ENCODE peak calls at places on chromosomes 16 and 17, in six cellular contexts. O, T, X, N, I and U are unnamed samples.

GRCh38 chr17:80364091-80364691 is 50.8 kb upstream of the ENDOV start:
- DNase-seq in X (no peak), O (no peak), N (no peak), I (no peak), T (no peak), U (peak; percentile 60)

GRCh38 chr16:12729448-12729847 is 74.2 kb downstream of the CPPED1 start:
- DNase-seq in O (no peak), X (peak; percentile 72), I (no peak), N (no peak), T (no peak), U (no peak)

GRCh38 chr16:102060-102855 is 24.2 kb downstream of the MPG start:
- DNase-seq in T (no peak), O (no peak), N (no peak), X (peak; percentile 65), I (no peak), U (peak; percentile 64)

GRCh38 chr16:7324306-7324705 is 8.3 kb upstream of the RBFOX1 start:
- DNase-seq in I (no peak), T (no peak), O (no peak), N (no peak), X (no peak), U (no peak)

GRCh38 chr17:79927688-79928501 is 88.7 kb upstream of the CBX4 start:
- DNase-seq in T (no peak), I (no peak), X (no peak), O (no peak), N (no peak), U (no peak)

GRCh38 chr16:10240854-10241613 is 58.8 kb upstream of the GRIN2A start:
- DNase-seq in T (no peak), O (peak; percentile 20), X (peak; percentile 27), N (no peak), I (no peak), U (no peak)

GRCh38 chr17:9671559-9671958 is 26.2 kb downstream of the USP43 start:
- DNase-seq in T (no peak), O (no peak), I (no peak), N (no peak), X (no peak), U (no peak)

GRCh38 chr17:82333279-82334171 is at the start of gene SECTM1:
- DNase-seq in T (peak; percentile 60), O (no peak), X (peak; percentile 21), N (peak; percentile 40), I (no peak), U (peak; percentile 71)

GRCh38 chr17:80855968-80856862 is 135.4 kb upstream of the CHMP6 start:
- DNase-seq in O (peak; percentile 94), N (peak; percentile 86), I (peak; percentile 42), T (peak; percentile 50), X (peak; percentile 99), U (no peak)

GRCh38 chr17:31297090-31297489 is at the start of gene OMG:
- DNase-seq in O (no peak), T (no peak), X (no peak), N (no peak), I (no peak), U (no peak)

GRCh38 chr17:12789075-12789975 is at the start of gene ARHGAP44:
- DNase-seq in T (peak; percentile 73), I (no peak), N (no peak), X (peak; percentile 65), O (no peak), U (peak; percentile 83)

GRCh38 chr17:62968445-62968923 is 2.4 kb downstream of the TANC2 start:
- DNase-seq in X (peak; percentile 89), T (peak; percentile 37), I (peak; percentile 16), N (peak; percentile 69), O (peak; percentile 87), U (peak; percentile 72)

GRCh38 chr16:74275031-74275636 is 21.5 kb upstream of the PSMD7 start:
- DNase-seq in O (peak; percentile 10), X (peak; percentile 11), N (no peak), T (no peak), I (no peak), U (no peak)

GRCh38 chr16:70770968-70771552 is 29.9 kb downstream of the VAC14 start:
- DNase-seq in I (peak; percentile 30), X (peak; percentile 39), T (peak; percentile 69), O (peak; percentile 66), N (no peak), U (peak; percentile 71)

GRCh38 chr17:35368086-35368824 is 5.2 kb downstream of the SLFN11 start:
- DNase-seq in I (no peak), T (no peak), N (peak; percentile 44), X (no peak), O (no peak), U (no peak)